ENCODE peak calls at places on chromosomes 12 and 14, in five cellular contexts. M, I, G, Z and B are unnamed samples.

GRCh38 chr14:91693342-91693741 is 38.5 kb downstream of the CATSPERB start:
- DNase-seq in M (no peak), Z (no peak), I (no peak), G (no peak), B (peak)

GRCh38 chr14:70889555-70889954 is 17.7 kb upstream of the PCNX1 start:
- DNase-seq in Z (no peak), M (no peak), I (no peak), G (no peak), B (no peak)

GRCh38 chr12:72570601-72571000 is 298.4 kb downstream of the TRHDE start:
- DNase-seq in G (peak), Z (peak), M (peak), I (no peak), B (no peak)

GRCh38 chr12:67357726-67358125 is 88.6 kb downstream of the CAND1 start:
- DNase-seq in G (no peak), I (no peak), Z (no peak), M (no peak), B (no peak)

GRCh38 chr14:104781271-104782077 is 14.1 kb downstream of the AKT1 start:
- DNase-seq in M (no peak), G (no peak), Z (no peak), I (no peak), B (no peak)

GRCh38 chr12:121766290-121767039 is 27.0 kb downstream of the RHOF start:
- DNase-seq in Z (no peak), I (peak), G (no peak), M (no peak), B (no peak)

GRCh38 chr12:6037459-6037858 is 87.0 kb downstream of the VWF start:
- DNase-seq in M (no peak), G (no peak), I (no peak), Z (no peak), B (no peak)

GRCh38 chr12:111505601-111506036 is 93.5 kb downstream of the ATXN2 start:
- DNase-seq in I (no peak), Z (peak), M (no peak), G (peak), B (peak)

GRCh38 chr14:73289729-73290128 is 52.4 kb downstream of the PAPLN start:
- DNase-seq in I (peak), G (no peak), Z (peak), M (no peak), B (no peak)

GRCh38 chr14:76759589-76759988 is 1.7 kb upstream of the VASH1 start:
- DNase-seq in Z (no peak), G (no peak), I (no peak), M (no peak), B (no peak)

GRCh38 chr12:76250256-76250655 is 98.0 kb downstream of the BBS10 start:
- DNase-seq in M (no peak), I (peak), G (no peak), Z (no peak), B (no peak)

GRCh38 chr14:27391331-27391730 is 793.5 kb upstream of the NOVA1 start:
- DNase-seq in I (no peak), G (no peak), Z (peak), M (no peak), B (no peak)

GRCh38 chr12:18250313-18250916 is 10.9 kb upstream of the PIK3C2G start:
- DNase-seq in I (peak), G (peak), Z (peak), M (peak), B (peak)

GRCh38 chr12:68416826-68417225 is 84.7 kb upstream of the MDM1 start:
- DNase-seq in M (no peak), Z (no peak), G (no peak), I (peak), B (peak)

GRCh38 chr12:111448266-111448830 is 42.6 kb downstream of the SH2B3 start:
- DNase-seq in I (no peak), G (no peak), Z (no peak), M (no peak), B (no peak)

GRCh38 chr14:99754141-99755067 is 38.8 kb upstream of the EML1 start:
- DNase-seq in G (no peak), M (no peak), Z (peak), I (no peak), B (peak)

GRCh38 chr12:46366771-46367170 is 5.8 kb downstream of the SLC38A2 start:
- DNase-seq in I (no peak), G (no peak), M (no peak), Z (no peak), B (no peak)
- H3K9ac ChIP-seq in I (peak), G (no peak), M (no peak), Z (peak), B (no peak)

GRCh38 chr12:13179159-13180074 is 17.1 kb upstream of the EMP1 start:
- DNase-seq in Z (peak), M (no peak), G (no peak), I (peak), B (peak)
- H3K9ac ChIP-seq in Z (peak), M (peak), G (no peak), I (no peak), B (peak)

GRCh38 chr14:103332143-103332919 is 1.7 kb upstream of the EIF5 start:
- DNase-seq in G (peak), I (no peak), M (no peak), Z (no peak), B (no peak)
- H3K9ac ChIP-seq in G (no peak), I (peak), M (peak), Z (peak), B (peak)

GRCh38 chr12:23888396-23889068 is 60.9 kb downstream of the SOX5 start:
- DNase-seq in G (no peak), I (no peak), M (no peak), Z (no peak), B (no peak)

GRCh38 chr12:23885396-23885795 is 64.1 kb downstream of the SOX5 start:
- DNase-seq in I (no peak), M (no peak), Z (no peak), G (peak), B (no peak)

GRCh38 chr12:23887055-23887835 is 62.2 kb downstream of the SOX5 start:
- DNase-seq in I (no peak), G (peak), Z (no peak), M (no peak), B (no peak)

GRCh38 chr12:23891115-23891514 is 58.4 kb downstream of the SOX5 start:
- DNase-seq in M (no peak), Z (no peak), I (no peak), G (no peak), B (no peak)

GRCh38 chr12:23889069-23889440 is 60.4 kb downstream of the SOX5 start:
- DNase-seq in M (no peak), I (no peak), G (no peak), Z (no peak), B (no peak)
- H3K9ac ChIP-seq in M (no peak), I (no peak), G (no peak), Z (no peak), B (no peak)

GRCh38 chr12:21500786-21501257 is 613 bp downstream of the RECQL start:
- DNase-seq in Z (peak), G (no peak), M (no peak), I (no peak), B (no peak)

GRCh38 chr12:21502164-21502496 is 541 bp downstream of the GOLT1B start:
- DNase-seq in M (no peak), G (peak), Z (peak), I (peak), B (peak)

GRCh38 chr12:21505888-21506287 is 4.3 kb downstream of the GOLT1B start:
- DNase-seq in Z (no peak), G (no peak), I (no peak), M (no peak), B (no peak)

GRCh38 chr12:21501258-21502163 is at the start of the genes GOLT1B and RECQL:
- DNase-seq in I (peak), M (peak), G (peak), Z (peak), B (peak)

GRCh38 chr12:21502872-21503271 is 1.3 kb downstream of the GOLT1B start:
- DNase-seq in G (peak), Z (no peak), I (no peak), M (no peak), B (no peak)
- H3K9ac ChIP-seq in G (peak), Z (peak), I (peak), M (peak), B (peak)

GRCh38 chr14:64554551-64554950 is 4.8 kb downstream of the PPP1R36 start:
- DNase-seq in Z (no peak), I (no peak), M (no peak), G (no peak), B (no peak)

GRCh38 chr14:64550539-64551333 is 975 bp downstream of the PPP1R36 start:
- DNase-seq in Z (no peak), G (no peak), I (no peak), M (no peak), B (no peak)

GRCh38 chr14:64544607-64545312 is 4.2 kb downstream of the HSPA2 start:
- DNase-seq in M (no peak), Z (peak), I (peak), G (no peak), B (no peak)

GRCh38 chr14:64549016-64549415 is 745 bp upstream of the PPP1R36 start:
- DNase-seq in Z (no peak), G (no peak), I (peak), M (no peak), B (no peak)

GRCh38 chr14:64549805-64550538 is at the start of gene PPP1R36:
- DNase-seq in Z (peak), I (no peak), G (peak), M (no peak), B (no peak)
- H3K9ac ChIP-seq in Z (peak), I (no peak), G (no peak), M (no peak), B (no peak)